ENCODE peak calls at places on chromosomes 5 and 9, in five cellular contexts. F, P, G, U and X are unnamed samples.

GRCh38 chr9:90956026-90956810 is 154.6 kb downstream of the SYK start:
- DNase-seq in F (no peak), P (no peak), G (no peak), U (no peak), X (no peak)

GRCh38 chr5:75921011-75921410 is 162.2 kb upstream of the SV2C start:
- DNase-seq in F (no peak), P (no peak), G (no peak), U (no peak), X (no peak)

GRCh38 chr5:115575167-115576070 is 26.9 kb downstream of the TICAM2 start:
- DNase-seq in F (peak; percentile 17), P (no peak), G (no peak), U (no peak), X (no peak)

GRCh38 chr5:176793736-176794135 is 16.6 kb upstream of the UNC5A start:
- DNase-seq in F (no peak), P (no peak), G (no peak), U (no peak), X (no peak)

GRCh38 chr9:74953235-74953741 is 576 bp upstream of the C9orf40 start:
- DNase-seq in F (no peak), P (peak; percentile 50), G (no peak), U (no peak), X (peak; percentile 22)

GRCh38 chr5:179827684-179828083 is 7.0 kb downstream of the SQSTM1 start:
- DNase-seq in F (peak; percentile 87), P (no peak), G (no peak), U (no peak), X (no peak)

GRCh38 chr9:92894711-92895362 is 17.0 kb upstream of the ZNF484 start:
- DNase-seq in F (no peak), P (no peak), G (no peak), U (no peak), X (no peak)

GRCh38 chr9:13141629-13142028 is 137.9 kb downstream of the MPDZ start:
- DNase-seq in F (no peak), P (no peak), G (no peak), U (no peak), X (no peak)

GRCh38 chr9:135989722-135990467 is 28.7 kb upstream of the UBAC1 start:
- DNase-seq in F (no peak), P (no peak), G (no peak), U (no peak), X (no peak)

GRCh38 chr5:10762776-10763500 is 1.9 kb upstream of the DAP start:
- DNase-seq in F (no peak), P (peak; percentile 77), G (no peak), U (no peak), X (no peak)

GRCh38 chr9:95077053-95077765 is 240.3 kb downstream of the FANCC start:
- DNase-seq in F (no peak), P (no peak), G (no peak), U (no peak), X (no peak)

GRCh38 chr9:132160802-132161742 is 786 bp upstream of the NTNG2 start:
- DNase-seq in F (peak; percentile 92), P (peak; percentile 12), G (no peak), U (no peak), X (peak; percentile 58)

GRCh38 chr9:122133263-122133983 is 26.2 kb downstream of the NDUFA8 start:
- DNase-seq in F (no peak), P (no peak), G (no peak), U (no peak), X (no peak)

GRCh38 chr9:128688501-128689292 is at the start of gene SET:
- DNase-seq in F (peak; percentile 100), P (peak; percentile 96), G (peak; percentile 96), U (peak; percentile 88), X (peak; percentile 94)

GRCh38 chr9:69658987-69659677 is 13.0 kb downstream of the APBA1 start:
- DNase-seq in F (no peak), P (no peak), G (no peak), U (no peak), X (no peak)

GRCh38 chr9:130542457-130543228 is 36.7 kb upstream of the FUBP3 start:
- DNase-seq in F (no peak), P (peak; percentile 69), G (no peak), U (no peak), X (no peak)

GRCh38 chr5:170246471-170246870 is 13.7 kb downstream of the C5orf58 start:
- DNase-seq in F (no peak), P (no peak), G (no peak), U (no peak), X (no peak)

GRCh38 chr9:124133752-124134151 is 122.2 kb downstream of the LHX2 start:
- DNase-seq in F (no peak), P (peak; percentile 8), G (no peak), U (no peak), X (peak; percentile 56)

GRCh38 chr5:65262590-65263189 is 219.0 kb downstream of the ADAMTS6 start:
- DNase-seq in F (peak; percentile 0), P (peak; percentile 31), G (no peak), U (no peak), X (peak; percentile 53)

GRCh38 chr5:9037048-9037447 is 508.8 kb downstream of the SEMA5A start:
- DNase-seq in F (no peak), P (no peak), G (no peak), U (no peak), X (no peak)
- TF ChIP-seq POLR2A in F (no peak), P (no peak), G (no peak), U (no peak), X (no peak)

DNA sequence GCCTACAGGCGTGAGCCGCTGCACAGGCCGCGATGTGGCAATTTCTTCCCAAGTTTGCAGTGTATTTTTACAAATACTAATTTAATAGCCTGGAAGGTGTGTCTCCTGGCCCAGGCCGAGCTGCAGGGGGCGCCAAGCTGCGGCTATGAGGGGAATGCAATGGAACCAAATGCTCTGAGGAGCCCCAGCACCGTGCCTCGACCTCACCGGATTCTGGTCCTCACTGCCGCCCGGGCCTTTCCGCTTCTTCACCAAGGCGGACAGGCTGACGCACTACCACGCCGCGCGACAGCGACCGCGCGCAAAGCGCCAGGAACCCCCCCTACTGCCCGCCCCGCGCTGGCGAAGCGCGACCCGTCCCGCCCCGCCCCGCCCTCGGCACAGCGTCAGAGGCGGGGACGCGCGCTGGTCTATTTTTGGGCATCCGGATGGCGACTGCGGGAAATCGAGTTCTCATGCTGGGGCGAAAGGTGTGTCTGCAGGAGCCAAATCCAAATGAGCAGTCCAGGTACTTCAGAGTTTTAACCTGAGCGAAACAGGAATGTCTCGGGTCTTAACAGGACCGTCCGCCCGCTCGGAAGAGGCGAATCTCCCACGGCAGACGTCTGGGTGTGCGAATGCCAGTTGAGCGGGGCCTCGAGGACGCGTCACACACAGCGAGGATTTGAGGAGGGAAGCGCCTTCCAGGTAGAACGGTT is 31.7 kb upstream of the PRXL2C start:
- DNase-seq in F (no peak), P (peak; percentile 64), G (no peak), U (peak; percentile 79), X (peak; percentile 89)
- TF ChIP-seq POLR2A in F (no peak), P (no peak), G (no peak), U (no peak), X (no peak)

DNA sequence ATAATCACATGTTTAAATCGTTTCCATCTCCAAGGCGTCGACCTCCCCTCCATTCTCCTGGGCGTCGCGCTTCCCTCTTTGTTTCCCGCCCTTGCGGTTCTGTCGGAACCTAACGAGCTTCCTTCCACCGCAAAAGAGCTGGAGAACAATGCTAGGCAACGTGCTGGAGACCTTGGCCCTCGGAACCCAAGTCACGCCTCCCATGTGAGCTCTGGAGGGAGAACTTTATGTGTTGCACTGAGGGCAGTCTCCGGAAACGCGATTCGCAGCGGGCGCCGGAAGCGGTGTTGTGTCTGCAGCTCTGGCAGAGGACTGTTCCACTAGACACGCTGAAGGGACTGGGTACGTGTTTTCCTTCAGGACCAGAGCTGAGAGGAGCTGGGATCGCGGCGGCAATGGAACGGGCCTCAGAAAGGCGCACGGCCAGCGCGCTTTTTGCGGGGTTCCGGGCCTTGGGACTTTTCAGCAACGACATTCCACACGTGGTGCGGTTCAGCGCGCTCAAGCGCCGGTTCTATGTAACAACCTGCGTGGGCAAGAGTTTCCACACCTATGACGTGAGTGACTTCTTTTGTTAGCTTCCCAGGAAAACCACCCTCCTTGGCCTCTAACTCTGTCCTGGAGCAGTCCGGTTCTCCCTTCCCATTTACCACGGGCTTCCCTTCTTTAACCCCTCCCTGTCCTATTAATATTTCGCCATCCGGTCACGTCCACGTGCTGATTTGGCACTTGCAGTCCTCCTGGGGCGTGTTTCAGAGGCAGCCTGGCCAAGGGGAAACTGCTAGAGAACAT is at the start of gene WDR36:
- DNase-seq in F (peak; percentile 69), P (peak; percentile 93), G (peak; percentile 61), U (peak; percentile 86), X (peak; percentile 92)
- TF ChIP-seq POLR2A in F (peak; percentile 90), P (peak; percentile 84), G (peak; percentile 87), U (no peak), X (no peak)

DNA sequence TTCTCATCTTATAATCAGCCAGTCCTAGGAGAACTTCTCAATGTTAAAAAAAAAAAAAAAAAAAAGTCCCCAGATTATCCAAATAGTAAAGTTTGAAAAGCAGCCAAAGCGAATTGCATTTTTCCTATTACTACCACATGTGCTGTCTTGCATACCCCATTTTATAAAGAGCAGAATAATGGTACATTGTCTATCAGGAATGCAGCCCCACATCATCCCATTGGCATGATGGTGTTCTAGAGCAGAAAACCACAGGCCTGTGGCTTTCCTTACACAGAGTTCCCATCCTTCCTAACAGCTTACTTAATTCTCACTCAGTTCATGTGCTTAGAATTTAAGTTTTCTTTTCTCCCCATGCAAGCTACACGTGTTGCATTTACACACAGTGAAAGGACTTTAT is 381.6 kb downstream of the TMEM38B start:
- DNase-seq in F (peak; percentile 13), P (no peak), G (no peak), U (no peak), X (no peak)
- TF ChIP-seq POLR2A in F (no peak), P (no peak), G (no peak), U (no peak), X (no peak)

GRCh38 chr9:107638922-107639321 is 149.4 kb upstream of the KLF4 start:
- DNase-seq in F (no peak), P (peak; percentile 2), G (no peak), U (no peak), X (peak; percentile 77)
- TF ChIP-seq POLR2A in F (no peak), P (no peak), G (no peak), U (no peak), X (no peak)

DNA sequence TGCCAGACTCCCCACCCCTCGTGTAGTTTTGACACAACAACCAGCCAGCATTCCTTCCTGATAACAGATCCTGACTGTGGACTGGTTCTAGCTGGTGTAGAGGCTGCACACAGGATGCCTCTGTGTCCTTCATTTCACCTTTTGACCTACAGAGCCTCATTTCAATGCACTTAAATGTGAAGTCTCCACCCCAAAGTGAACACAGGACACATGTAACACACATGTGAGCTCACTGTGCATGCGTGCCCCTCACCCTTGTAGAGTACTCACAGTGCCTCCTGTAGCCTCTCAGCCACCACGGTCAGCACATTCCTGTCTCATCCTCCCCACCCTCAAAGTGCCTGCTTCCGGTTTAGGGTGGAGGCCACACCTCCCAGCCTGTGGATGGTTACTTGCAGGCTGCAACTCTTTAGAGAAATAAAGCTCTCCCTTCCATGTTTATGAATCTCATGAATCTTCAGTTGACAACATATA is 11.6 kb upstream of the NKD2 start:
- DNase-seq in F (no peak), P (no peak), G (no peak), U (no peak), X (peak; percentile 24)
- TF ChIP-seq POLR2A in F (no peak), P (no peak), G (no peak), U (no peak), X (no peak)

GRCh38 chr9:2833096-2833495 is 10.8 kb downstream of the PUM3 start:
- DNase-seq in F (no peak), P (no peak), G (no peak), U (no peak), X (no peak)
- TF ChIP-seq POLR2A in F (no peak), P (no peak), G (no peak), U (no peak), X (no peak)